ENCODE peak calls at places on chromosomes 1 and 21, in six cellular contexts. E is H9, H is mesenchymal stem cell, X is H1, Q is trophoblast cell, R is IMR-90. W is an unnamed sample.

GRCh38 chr1:29977550-29977949 is 741.2 kb downstream of the PTPRU start:
- DNase-seq in E (no peak), Q (no peak), H (no peak), R (no peak), X (no peak), W (no peak)

GRCh38 chr1:58460469-58460868 is 86.1 kb downstream of the OMA1 start:
- DNase-seq in Q (no peak), H (peak), E (no peak), X (no peak), R (peak), W (peak)

GRCh38 chr1:180274221-180274620 is 44.2 kb downstream of the LHX4 start:
- DNase-seq in H (no peak), R (no peak), E (no peak), Q (no peak), X (peak), W (no peak)

GRCh38 chr1:8661185-8662110 is 156.0 kb downstream of the RERE start:
- DNase-seq in Q (peak), X (no peak), R (peak), E (no peak), H (peak), W (no peak)

GRCh38 chr1:240027059-240027462 is 64.6 kb upstream of the FMN2 start:
- DNase-seq in H (peak), R (peak), X (peak), E (no peak), Q (peak), W (peak)

GRCh38 chr1:33306561-33307493 is 14.1 kb downstream of the A3GALT2 start:
- DNase-seq in H (no peak), E (peak), X (peak), Q (peak), R (no peak), W (no peak)

GRCh38 chr1:239912471-239912870 is 179.2 kb upstream of the FMN2 start:
- DNase-seq in Q (peak), E (no peak), X (no peak), R (peak), H (no peak), W (no peak)

GRCh38 chr1:221013691-221014293 is 134.5 kb downstream of the HLX start:
- DNase-seq in H (no peak), R (no peak), Q (no peak), E (no peak), X (no peak), W (no peak)

GRCh38 chr1:153549741-153550397 is 811 bp upstream of the S100A3 start:
- DNase-seq in R (no peak), E (peak), X (no peak), H (no peak), Q (no peak), W (no peak)

GRCh38 chr1:63946866-63947491 is 173.2 kb downstream of the ROR1 start:
- DNase-seq in Q (peak), H (no peak), E (no peak), R (no peak), X (no peak), W (no peak)

GRCh38 chr21:37146320-37147225 is 73.5 kb downstream of the TTC3 start:
- DNase-seq in X (no peak), R (peak), H (peak), Q (no peak), E (no peak), W (no peak)

GRCh38 chr1:43853161-43853921 is 80.3 kb upstream of the ARTN start:
- DNase-seq in X (no peak), H (peak), E (no peak), Q (no peak), R (peak), W (no peak)

GRCh38 chr1:216081445-216081844 is 341.8 kb downstream of the USH2A start:
- DNase-seq in H (no peak), E (no peak), Q (no peak), X (no peak), R (no peak), W (no peak)

GRCh38 chr1:202623075-202623474 is 87.2 kb downstream of the SYT2 start:
- DNase-seq in Q (peak), X (no peak), R (peak), E (no peak), H (peak), W (no peak)

GRCh38 chr1:170114916-170115315 is 30.8 kb upstream of the NTMT2 start:
- DNase-seq in X (no peak), Q (peak), H (peak), R (peak), E (no peak), W (no peak)

GRCh38 chr1:54871275-54872040 is 15.5 kb downstream of the DHCR24 start:
- DNase-seq in R (no peak), X (no peak), Q (no peak), E (no peak), H (no peak), W (no peak)

GRCh38 chr1:84772428-84772943 is 82.2 kb upstream of the SSX2IP start:
- DNase-seq in E (peak), H (peak), X (peak), Q (peak), R (peak), W (peak)

GRCh38 chr1:114033219-114033706 is 54.0 kb downstream of the OLFML3 start:
- DNase-seq in R (no peak), H (peak), E (peak), Q (peak), X (peak), W (no peak)

GRCh38 chr1:96376846-96377245 is 344.7 kb upstream of the PTBP2 start:
- DNase-seq in Q (peak), R (no peak), E (no peak), H (no peak), X (no peak), W (no peak)

GRCh38 chr1:114009393-114009792 is 30.1 kb downstream of the OLFML3 start:
- DNase-seq in Q (peak), X (no peak), E (no peak), R (peak), H (peak), W (no peak)

GRCh38 chr1:31672988-31673387 is 28.3 kb upstream of the PEF1 start:
- DNase-seq in E (no peak), X (no peak), Q (no peak), H (no peak), R (no peak), W (no peak)

GRCh38 chr21:15557925-15558324 is 171.9 kb upstream of the USP25 start:
- DNase-seq in E (no peak), R (no peak), X (no peak), H (no peak), Q (no peak), W (no peak)

GRCh38 chr1:174626031-174627020 is 178.6 kb downstream of the GPR52 start:
- DNase-seq in R (peak), Q (peak), X (no peak), H (peak), E (no peak), W (no peak)

GRCh38 chr1:59081795-59082194 is 215.1 kb upstream of the FGGY start:
- DNase-seq in Q (no peak), R (no peak), E (no peak), X (no peak), H (no peak), W (no peak)

GRCh38 chr1:2645776-2646175 is 13.0 kb upstream of the MMEL1 start:
- DNase-seq in Q (no peak), H (no peak), X (no peak), E (no peak), R (no peak), W (no peak)

GRCh38 chr1:26283226-26283853 is 3.5 kb downstream of the SH3BGRL3 start:
- DNase-seq in Q (no peak), E (peak), H (no peak), R (no peak), X (no peak), W (no peak)

GRCh38 chr1:3483801-3484444 is 29.5 kb downstream of the ARHGEF16 start:
- DNase-seq in X (peak), E (peak), R (no peak), Q (peak), H (peak), W (no peak)

GRCh38 chr1:89736937-89737733 is 83.7 kb upstream of the LRRC8D start:
- DNase-seq in H (peak), R (peak), E (no peak), Q (no peak), X (no peak), W (no peak)

GRCh38 chr1:240956020-240956419 is 344.1 kb upstream of the GREM2 start:
- DNase-seq in X (no peak), Q (no peak), R (no peak), E (no peak), H (no peak), W (no peak)

GRCh38 chr21:45937721-45938452 is 43.7 kb upstream of the COL6A1 start:
- DNase-seq in R (no peak), Q (no peak), X (no peak), E (no peak), H (no peak), W (no peak)

GRCh38 chr1:154327466-154328317 is 2.4 kb downstream of the ATP8B2 start:
- DNase-seq in Q (no peak), H (no peak), E (peak), X (no peak), R (no peak), W (no peak)

DNA sequence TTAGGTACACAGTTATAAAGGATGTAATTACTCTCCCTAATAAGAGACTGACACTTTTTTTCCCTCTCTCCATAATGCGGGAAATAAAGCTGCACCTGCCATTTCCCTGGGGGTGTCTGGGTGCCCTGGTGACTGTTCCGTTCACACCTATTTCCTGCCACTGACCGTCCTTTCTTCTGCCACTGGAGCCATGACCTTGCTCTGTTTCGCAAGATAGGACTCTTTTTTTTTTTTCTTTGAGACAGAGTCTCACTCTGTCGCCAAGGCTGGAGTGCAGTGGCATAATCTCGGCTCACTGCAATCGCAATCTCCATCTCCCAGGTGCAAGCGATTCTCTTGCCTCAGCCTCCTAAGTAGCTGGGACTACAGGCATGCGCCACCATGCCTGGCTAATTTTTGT is 66.1 kb upstream of the SERBP1 start:
- DNase-seq in Q (peak), X (no peak), H (no peak), E (no peak), R (no peak), W (no peak)
- H3K14ac ChIP-seq in Q (no peak), X (no peak), H (no peak), E (no peak), R (no peak), W (no peak)

DNA sequence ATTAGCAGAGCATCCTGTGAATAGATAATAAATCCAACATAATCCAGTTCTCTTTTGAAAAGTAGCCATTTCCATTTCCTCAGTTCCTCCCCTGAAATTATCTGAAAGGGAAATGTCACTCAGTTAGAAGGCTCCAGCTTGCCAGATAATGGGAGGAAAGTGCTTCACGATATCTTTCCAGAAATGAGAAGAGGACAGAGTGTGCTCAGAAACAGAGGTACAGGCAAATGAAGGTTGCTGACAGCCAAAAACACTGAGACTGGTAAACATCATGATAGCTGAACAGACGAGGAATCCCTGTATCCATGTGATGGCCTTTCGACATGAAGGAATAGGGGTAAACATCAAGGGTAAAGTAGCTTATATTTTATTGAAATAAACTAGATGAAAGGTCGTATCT is 244.5 kb upstream of the ST6GALNAC5 start:
- DNase-seq in H (no peak), E (no peak), R (no peak), Q (no peak), X (no peak), W (no peak)
- H3K14ac ChIP-seq in H (no peak), E (no peak), R (no peak), Q (no peak), X (no peak), W (no peak)

GRCh38 chr21:31204801-31205200 is 139.3 kb downstream of the TIAM1 start:
- DNase-seq in H (no peak), X (no peak), E (no peak), R (no peak), Q (peak), W (no peak)
- H3K14ac ChIP-seq in H (no peak), X (no peak), E (no peak), R (no peak), Q (no peak), W (no peak)

GRCh38 chr1:22784317-22784716 is 73.7 kb downstream of the EPHB2 start:
- DNase-seq in X (no peak), R (no peak), Q (no peak), E (no peak), H (no peak), W (no peak)
- H3K14ac ChIP-seq in X (no peak), R (no peak), Q (no peak), E (no peak), H (no peak), W (no peak)

GRCh38 chr1:218459450-218459849 is 114.3 kb downstream of the TGFB2 start:
- DNase-seq in E (no peak), Q (no peak), R (no peak), X (no peak), H (no peak), W (no peak)
- H3K14ac ChIP-seq in E (peak), Q (no peak), R (peak), X (no peak), H (no peak), W (no peak)

GRCh38 chr1:7174980-7175379 is 389.7 kb downstream of the CAMTA1 start:
- DNase-seq in X (no peak), R (no peak), E (no peak), Q (no peak), H (no peak), W (no peak)
- H3K14ac ChIP-seq in X (no peak), R (no peak), E (no peak), Q (no peak), H (no peak), W (no peak)

GRCh38 chr1:38433097-38433722 is 386.6 kb upstream of the POU3F1 start:
- DNase-seq in X (no peak), Q (no peak), H (no peak), R (no peak), E (peak), W (no peak)
- H3K14ac ChIP-seq in X (no peak), Q (no peak), H (no peak), R (no peak), E (no peak), W (no peak)

DNA sequence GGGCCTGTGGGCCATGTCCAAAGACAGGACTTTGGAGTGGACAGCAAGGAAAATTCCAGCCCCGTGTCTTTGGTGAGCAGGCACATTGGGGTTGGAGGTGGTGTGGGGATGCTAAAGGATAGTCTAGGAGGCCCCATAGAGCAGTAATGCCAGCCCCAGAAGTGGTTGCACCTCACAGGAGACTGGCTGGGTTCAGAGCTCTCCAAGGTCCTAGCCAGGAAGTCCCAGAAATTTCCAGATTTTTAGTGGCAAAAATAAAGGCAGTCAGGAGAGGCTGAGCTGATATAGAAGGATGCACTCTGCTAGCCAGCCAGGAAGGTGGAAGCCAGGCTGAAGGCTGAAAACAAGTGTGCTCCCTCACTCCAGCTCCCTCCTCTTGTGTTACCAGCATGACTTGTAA is 144.0 kb upstream of the KCND3 start:
- DNase-seq in E (no peak), R (no peak), Q (no peak), X (no peak), H (no peak), W (no peak)
- H3K14ac ChIP-seq in E (no peak), R (no peak), Q (no peak), X (no peak), H (no peak), W (no peak)

DNA sequence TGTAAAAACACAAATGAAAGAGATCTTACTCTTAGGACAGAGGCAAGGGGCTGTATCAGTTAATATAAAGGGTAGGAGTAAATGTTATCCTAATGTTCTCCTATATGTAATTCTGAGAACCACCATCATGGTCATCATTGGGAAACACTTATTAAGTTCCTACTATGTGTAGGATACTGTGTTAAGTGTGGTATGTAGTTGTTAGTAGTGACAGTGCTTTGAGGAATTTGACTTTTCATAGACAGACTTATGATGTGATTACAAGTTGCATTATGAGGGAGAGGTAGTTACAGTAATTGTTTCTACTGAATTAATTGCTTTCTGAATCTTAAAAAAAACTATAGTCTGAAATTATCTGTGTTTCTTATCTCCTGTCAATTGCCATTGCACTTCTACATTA is 51.8 kb upstream of the PGD start:
- DNase-seq in X (no peak), R (no peak), H (no peak), Q (no peak), E (no peak), W (no peak)
- H3K14ac ChIP-seq in X (no peak), R (no peak), H (no peak), Q (no peak), E (no peak), W (no peak)